ENCODE peak calls at places on chromosomes 7 and 10, in six cellular contexts. O, Q, T, X, W and D are unnamed samples.

GRCh38 chr10:19329475-19329874 is 280.9 kb downstream of the MALRD1 start:
- DNase-seq in O (no peak), Q (no peak), T (peak; percentile 5), X (no peak), W (no peak), D (no peak)

GRCh38 chr7:143288836-143289235 is 685 bp downstream of the CASP2 start:
- DNase-seq in O (peak; percentile 41), Q (peak; percentile 19), T (no peak), X (no peak), W (no peak), D (no peak)

GRCh38 chr10:81873932-81874816 is 820 bp upstream of the NRG3 start:
- DNase-seq in O (no peak), Q (peak; percentile 92), T (no peak), X (no peak), W (no peak), D (peak; percentile 89)

GRCh38 chr7:47301657-47302295 is 280.1 kb downstream of the TNS3 start:
- DNase-seq in O (no peak), Q (no peak), T (no peak), X (no peak), W (no peak), D (no peak)

GRCh38 chr7:55420535-55420934 is 55.4 kb downstream of the LANCL2 start:
- DNase-seq in O (no peak), Q (no peak), T (peak; percentile 53), X (no peak), W (no peak), D (no peak)

GRCh38 chr7:124171068-124171467 is 138.2 kb upstream of the TMEM229A start:
- DNase-seq in O (peak; percentile 7), Q (peak; percentile 65), T (no peak), X (no peak), W (no peak), D (peak; percentile 46)

GRCh38 chr10:72261323-72262018 is 12.3 kb upstream of the DDIT4 start:
- DNase-seq in O (peak; percentile 81), Q (no peak), T (no peak), X (no peak), W (peak; percentile 90), D (no peak)

GRCh38 chr7:5679741-5680473 is 101.6 kb downstream of the RNF216 start:
- DNase-seq in O (no peak), Q (no peak), T (no peak), X (no peak), W (no peak), D (no peak)

GRCh38 chr7:25656581-25657026 is 428.3 kb upstream of the NPVF start:
- DNase-seq in O (no peak), Q (no peak), T (no peak), X (no peak), W (no peak), D (no peak)

GRCh38 chr10:31830887-31831286 is 97.7 kb downstream of the ARHGAP12 start:
- DNase-seq in O (no peak), Q (no peak), T (no peak), X (no peak), W (no peak), D (no peak)

DNA sequence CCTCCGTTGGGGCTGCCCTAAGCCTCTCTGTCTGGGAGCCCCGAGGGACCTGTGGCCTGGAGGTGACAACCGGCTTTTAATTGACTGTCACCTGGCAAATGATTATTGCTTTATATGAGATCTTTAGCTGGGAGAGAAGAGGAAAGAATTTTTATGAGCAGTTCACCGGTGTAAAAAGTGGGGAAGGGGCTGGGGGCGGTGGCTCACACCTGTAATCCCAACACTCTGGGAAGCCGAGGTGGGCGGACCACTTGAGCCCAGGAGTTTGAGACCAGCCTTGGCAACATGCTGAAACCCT is 2.6 kb upstream of the COX19 start:
- DNase-seq in O (no peak), Q (no peak), T (no peak), X (no peak), W (no peak), D (no peak)
- TF ChIP-seq CREB1 in O (no peak), Q (no peak), T (no peak), X (no peak), W (no peak), D (no peak)

GRCh38 chr7:11557627-11558026 is 274.4 kb downstream of the THSD7A start:
- DNase-seq in O (no peak), Q (peak; percentile 91), T (peak; percentile 5), X (peak; percentile 7), W (no peak), D (peak; percentile 45)
- TF ChIP-seq CREB1 in O (no peak), Q (no peak), T (no peak), X (no peak), W (no peak), D (no peak)

GRCh38 chr10:47262606-47263295 is 37.2 kb upstream of the GDF10 start:
- DNase-seq in O (no peak), Q (no peak), T (peak; percentile 38), X (no peak), W (no peak), D (no peak)
- TF ChIP-seq CREB1 in O (no peak), Q (no peak), T (no peak), X (no peak), W (no peak), D (no peak)

GRCh38 chr10:112313911-112314310 is 30.7 kb downstream of the TECTB start:
- DNase-seq in O (no peak), Q (no peak), T (no peak), X (no peak), W (no peak), D (no peak)

GRCh38 chr10:112311481-112311880 is 28.3 kb downstream of the TECTB start:
- DNase-seq in O (no peak), Q (no peak), T (no peak), X (no peak), W (no peak), D (no peak)

GRCh38 chr10:112313234-112313633 is 30.0 kb downstream of the TECTB start:
- DNase-seq in O (peak; percentile 12), Q (no peak), T (no peak), X (no peak), W (no peak), D (no peak)

DNA sequence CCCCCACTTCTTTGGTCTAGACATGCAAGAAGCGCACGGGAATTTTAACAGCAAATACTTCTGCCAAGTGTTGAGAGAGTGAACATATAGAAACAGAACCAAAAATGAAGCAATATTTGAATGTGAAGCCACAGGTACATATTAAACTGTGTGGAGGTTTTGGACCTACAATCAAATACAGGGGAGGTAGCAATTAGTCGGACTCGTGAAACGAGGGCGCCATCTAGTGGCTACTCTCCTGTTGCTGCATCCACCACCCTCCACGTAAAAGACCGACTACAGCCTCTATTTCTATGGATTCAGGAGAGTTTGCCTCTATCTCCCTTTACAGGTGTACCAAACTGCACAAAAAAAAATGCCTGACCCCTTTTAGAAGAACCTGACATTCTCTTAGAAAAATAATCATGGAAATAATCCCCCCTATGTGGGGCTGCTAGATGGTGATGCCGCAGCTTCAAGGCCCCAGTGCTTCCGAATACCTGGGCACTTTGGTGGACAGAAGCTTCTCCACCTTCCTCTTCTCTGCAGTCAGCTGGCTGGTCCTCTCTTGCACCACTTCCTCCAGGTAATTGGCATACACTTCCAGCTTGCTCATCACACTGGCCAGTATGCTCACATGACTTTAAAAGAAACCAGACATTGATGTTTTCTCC is 31.7 kb downstream of the TECTB start:
- DNase-seq in O (peak; percentile 74), Q (peak; percentile 85), T (peak; percentile 64), X (peak; percentile 13), W (no peak), D (peak; percentile 84)
- TF ChIP-seq CREB1 in O (no peak), Q (no peak), T (no peak), X (no peak), W (no peak), D (no peak)

DNA sequence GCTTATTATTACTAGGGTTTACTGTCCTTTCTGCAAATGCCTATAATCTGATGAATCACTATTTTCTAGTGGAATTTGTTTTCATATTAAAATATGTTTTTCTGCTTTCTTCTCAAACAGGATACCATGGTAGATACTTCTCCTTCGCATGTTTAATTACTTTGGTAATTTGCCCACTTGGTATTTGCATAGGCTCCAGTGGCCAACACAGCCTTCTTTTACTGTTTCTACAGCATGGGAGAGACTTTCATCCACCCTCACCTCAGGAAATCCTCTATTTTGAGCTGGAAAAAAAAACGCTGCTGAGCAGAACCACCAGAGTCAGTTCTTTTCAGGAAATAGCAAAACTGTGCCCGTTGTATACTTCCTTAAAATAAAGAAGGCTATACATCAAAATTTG is 213.2 kb downstream of the MDFIC start:
- DNase-seq in O (no peak), Q (no peak), T (no peak), X (no peak), W (no peak), D (no peak)
- TF ChIP-seq CREB1 in O (no peak), Q (no peak), T (no peak), X (no peak), W (no peak), D (no peak)

DNA sequence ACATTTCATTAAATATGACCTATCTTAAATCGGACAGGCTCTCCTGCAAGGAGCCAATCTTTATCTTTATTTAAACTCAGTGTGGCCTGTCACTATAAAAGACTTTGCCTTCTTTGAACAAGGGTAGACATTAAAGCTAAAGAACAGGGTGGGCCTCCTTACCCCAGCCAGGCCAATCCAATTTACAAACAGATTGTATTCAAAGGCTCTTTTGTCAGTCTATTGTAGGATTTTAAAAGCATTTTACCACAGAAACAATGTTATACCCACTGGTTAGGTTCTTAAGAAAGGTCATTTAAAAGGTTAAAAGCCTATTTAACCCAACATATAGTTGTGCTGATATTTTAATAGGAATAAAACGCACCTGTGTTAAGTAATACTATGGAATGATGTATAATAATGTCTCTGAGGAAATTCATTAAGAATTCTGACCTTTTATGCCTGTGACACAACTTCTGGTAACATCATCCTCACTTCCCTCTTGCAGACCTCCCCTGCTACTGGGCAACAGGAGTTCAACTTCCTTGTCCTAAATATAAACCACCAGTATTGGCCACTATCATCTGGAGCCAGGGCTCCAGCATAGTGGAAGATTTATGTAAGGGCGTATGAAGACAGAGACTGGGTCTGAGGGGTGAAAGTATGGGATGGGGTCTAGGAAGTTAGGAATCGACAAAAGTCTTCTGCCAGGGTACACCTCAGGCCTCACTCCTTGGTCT is 32.5 kb downstream of the MTERF1 start:
- DNase-seq in O (no peak), Q (no peak), T (no peak), X (no peak), W (no peak), D (no peak)
- TF ChIP-seq CREB1 in O (no peak), Q (no peak), T (no peak), X (no peak), W (no peak), D (no peak)